ENCODE peak calls at places on chromosomes 16 and 17, in five cellular contexts. C is PC-9, T is iPS DF 6.9, R is thoracic aorta, V is HCT116. O is an unnamed sample. For H3K36me3, the result is how much of the 10 kb centered on the place peaks cover.

GRCh38 chr16:87552772-87553171 is 49.5 kb upstream of the JPH3 start:
- DNase-seq in C (peak), T (no peak), R (no peak), V (no peak), O (no peak)

GRCh38 chr17:8807070-8807550 is 7.9 kb upstream of the MFSD6L start:
- DNase-seq in C (no peak), T (no peak), R (no peak), V (no peak), O (no peak)

GRCh38 chr17:56142325-56142724 is 10.9 kb upstream of the ANKFN1 start:
- DNase-seq in C (no peak), T (no peak), R (no peak), V (no peak), O (peak)

GRCh38 chr17:61837175-61838051 is 25.9 kb downstream of the BRIP1 start:
- DNase-seq in C (peak), T (peak), R (no peak), V (peak), O (peak)

GRCh38 chr16:54879681-54880080 is 51.0 kb upstream of the IRX5 start:
- DNase-seq in C (no peak), T (no peak), R (no peak), V (no peak), O (no peak)

GRCh38 chr17:9676742-9677387 is 31.5 kb downstream of the USP43 start:
- DNase-seq in C (peak), T (no peak), R (no peak), V (peak), O (no peak)

GRCh38 chr17:77769215-77769614 is 189.3 kb upstream of the TNRC6C start:
- DNase-seq in C (no peak), T (no peak), R (no peak), V (no peak), O (no peak)

GRCh38 chr17:77728022-77728671 is 230.4 kb upstream of the TNRC6C start:
- DNase-seq in C (no peak), T (no peak), R (no peak), V (peak), O (peak)

GRCh38 chr17:6497496-6498221 is 53.4 kb downstream of the PIMREG start:
- DNase-seq in C (no peak), T (no peak), R (no peak), V (no peak), O (no peak)

GRCh38 chr17:21037117-21037803 is 5.6 kb downstream of the USP22 start:
- DNase-seq in C (no peak), T (no peak), R (no peak), V (no peak), O (no peak)

GRCh38 chr16:84907575-84907974 is 87.8 kb downstream of the CRISPLD2 start:
- DNase-seq in C (no peak), T (no peak), R (no peak), V (no peak), O (peak)

GRCh38 chr17:17205368-17206148 is 575 bp downstream of the PLD6 start:
- DNase-seq in C (peak), T (no peak), R (no peak), V (peak), O (no peak)

GRCh38 chr16:12160815-12161550 is 184.4 kb downstream of the SNX29 start:
- DNase-seq in C (no peak), T (no peak), R (no peak), V (no peak), O (no peak)

GRCh38 chr17:76500745-76501017 is 542 bp downstream of the RHBDF2 start:
- DNase-seq in C (no peak), T (no peak), R (no peak), V (no peak), O (no peak)

GRCh38 chr16:23334421-23334853 is 32.3 kb downstream of the SCNN1B start:
- DNase-seq in C (no peak), T (no peak), R (no peak), V (no peak), O (no peak)

GRCh38 chr17:76643553-76644148 is at the start of gene ST6GALNAC1:
- DNase-seq in C (peak), T (no peak), R (no peak), V (no peak), O (no peak)

GRCh38 chr17:50212121-50212843 is 10.9 kb upstream of the COL1A1 start:
- DNase-seq in C (no peak), T (no peak), R (no peak), V (no peak), O (peak)

GRCh38 chr17:56751145-56751743 is 82.5 kb downstream of the C17orf67 start:
- DNase-seq in C (no peak), T (no peak), R (no peak), V (no peak), O (no peak)

GRCh38 chr16:51430716-51431369 is 279.8 kb upstream of the SALL1 start:
- DNase-seq in C (no peak), T (no peak), R (no peak), V (no peak), O (no peak)

GRCh38 chr16:27820646-27821345 is 242.7 kb downstream of the GSG1L start:
- DNase-seq in C (no peak), T (no peak), R (no peak), V (no peak), O (no peak)

GRCh38 chr17:44109312-44109630 is 14.2 kb downstream of the HDAC5 start:
- DNase-seq in C (no peak), T (no peak), R (no peak), V (no peak), O (no peak)

GRCh38 chr16:87178977-87179376 is 138.2 kb downstream of the C16orf95 start:
- DNase-seq in C (no peak), T (no peak), R (peak), V (no peak), O (no peak)

GRCh38 chr16:88784074-88784855 is 755 bp downstream of the PIEZO1 start:
- DNase-seq in C (peak), T (no peak), R (no peak), V (no peak), O (no peak)

GRCh38 chr17:12591336-12591735 is 74.4 kb upstream of the MYOCD start:
- DNase-seq in C (no peak), T (no peak), R (no peak), V (no peak), O (no peak)

GRCh38 chr16:31467151-31467550 is 4.8 kb upstream of the TGFB1I1 start:
- DNase-seq in C (no peak), T (no peak), R (no peak), V (no peak), O (no peak)

GRCh38 chr16:11796227-11797165 is 562 bp downstream of the ZC3H7A start:
- DNase-seq in C (peak), T (no peak), R (no peak), V (no peak), O (no peak)

GRCh38 chr16:86142801-86143236 is 243.9 kb downstream of the IRF8 start:
- DNase-seq in C (no peak), T (no peak), R (no peak), V (no peak), O (no peak)

GRCh38 chr16:75250089-75250808 is 1.2 kb downstream of the BCAR1 start:
- DNase-seq in C (peak), T (no peak), R (no peak), V (no peak), O (no peak)

GRCh38 chr17:80045703-80046102 is 9.3 kb downstream of the CCDC40 start:
- DNase-seq in C (no peak), T (no peak), R (no peak), V (no peak), O (no peak)

GRCh38 chr17:28500712-28501379 is 5.3 kb upstream of the FOXN1 start:
- DNase-seq in C (no peak), T (no peak), R (no peak), V (no peak), O (no peak)

GRCh38 chr17:10201680-10202079 is 3.3 kb upstream of the GAS7 start:
- DNase-seq in C (no peak), T (no peak), R (no peak), V (no peak), O (no peak)

GRCh38 chr17:79949646-79950292 is 85.9 kb downstream of the TBC1D16 start:
- DNase-seq in C (no peak), T (peak), R (no peak), V (no peak), O (no peak)

GRCh38 chr16:87780385-87780989 is 14.7 kb upstream of the KLHDC4 start:
- DNase-seq in C (no peak), T (no peak), R (no peak), V (no peak), O (no peak)

GRCh38 chr17:77641718-77642117 is 316.8 kb upstream of the TNRC6C start:
- DNase-seq in C (no peak), T (no peak), R (no peak), V (no peak), O (no peak)

GRCh38 chr17:44830359-44831269 is 527 bp upstream of the GJC1 start:
- DNase-seq in C (peak), T (peak), R (no peak), V (no peak), O (no peak)

GRCh38 chr16:75244225-75244792 is 7.1 kb downstream of the BCAR1 start:
- DNase-seq in C (peak), T (no peak), R (no peak), V (no peak), O (no peak)

GRCh38 chr17:1005361-1005946 is 8.5 kb downstream of the TIMM22 start:
- DNase-seq in C (peak), T (no peak), R (no peak), V (no peak), O (no peak)

GRCh38 chr16:86171329-86171728 is 272.4 kb downstream of the IRF8 start:
- DNase-seq in C (no peak), T (no peak), R (no peak), V (no peak), O (no peak)

GRCh38 chr16:77745972-77746371 is 23.7 kb downstream of the NUDT7 start:
- DNase-seq in C (no peak), T (no peak), R (no peak), V (no peak), O (no peak)

GRCh38 chr17:57726838-57727237 is 18.3 kb downstream of the CCDC182 start:
- DNase-seq in C (no peak), T (no peak), R (no peak), V (no peak), O (no peak)

DNA sequence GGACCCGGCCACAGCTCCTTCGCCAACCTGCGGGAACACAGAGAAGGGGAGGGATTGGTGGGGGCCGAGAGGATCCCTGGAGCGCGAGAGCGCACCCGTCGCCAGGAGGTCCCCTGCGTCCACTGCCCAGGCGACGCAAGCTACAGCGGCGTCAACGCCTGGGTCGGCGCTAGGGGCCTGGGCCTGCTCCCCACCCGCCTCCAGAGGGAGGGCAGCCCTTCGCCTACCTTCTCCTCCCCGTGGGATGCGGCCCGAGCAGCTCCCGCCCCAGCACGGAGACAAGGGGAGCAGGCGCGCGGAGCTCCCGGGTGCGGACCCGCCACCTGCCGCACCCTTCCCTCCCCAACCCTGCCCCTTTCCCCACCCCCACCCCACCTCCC is 118.9 kb upstream of the SMURF2 start:
- DNase-seq in C (peak), T (no peak), R (no peak), V (no peak), O (no peak)
- H3K4me3 ChIP-seq in C (peak), T (peak), R (peak), V (peak), O (peak)

DNA sequence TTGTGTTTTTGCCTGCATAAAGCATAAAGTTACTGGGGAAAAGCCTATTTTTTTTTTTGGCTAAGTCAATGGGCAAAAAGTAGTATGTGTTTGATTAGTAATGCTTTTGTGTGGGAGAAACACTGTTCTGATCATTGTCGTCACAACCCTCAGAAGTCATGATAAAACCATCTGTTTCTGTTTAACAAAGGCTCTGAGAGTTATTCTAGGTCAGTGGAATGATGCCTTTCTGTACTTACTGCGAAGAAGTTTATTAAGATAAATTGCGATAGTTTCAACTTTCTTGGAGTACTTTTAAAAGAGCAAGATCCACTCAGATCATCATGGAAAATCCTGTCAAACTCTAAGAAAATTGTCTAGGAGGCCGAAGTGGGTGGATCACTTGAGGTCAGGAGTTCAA is 80.9 kb downstream of the PRKCA start:
- DNase-seq in C (no peak), T (no peak), R (no peak), V (no peak), O (peak)
- H3K36me3 ChIP-seq in C (under half), T (under half), R (under half), V (under half), O (under half)

DNA sequence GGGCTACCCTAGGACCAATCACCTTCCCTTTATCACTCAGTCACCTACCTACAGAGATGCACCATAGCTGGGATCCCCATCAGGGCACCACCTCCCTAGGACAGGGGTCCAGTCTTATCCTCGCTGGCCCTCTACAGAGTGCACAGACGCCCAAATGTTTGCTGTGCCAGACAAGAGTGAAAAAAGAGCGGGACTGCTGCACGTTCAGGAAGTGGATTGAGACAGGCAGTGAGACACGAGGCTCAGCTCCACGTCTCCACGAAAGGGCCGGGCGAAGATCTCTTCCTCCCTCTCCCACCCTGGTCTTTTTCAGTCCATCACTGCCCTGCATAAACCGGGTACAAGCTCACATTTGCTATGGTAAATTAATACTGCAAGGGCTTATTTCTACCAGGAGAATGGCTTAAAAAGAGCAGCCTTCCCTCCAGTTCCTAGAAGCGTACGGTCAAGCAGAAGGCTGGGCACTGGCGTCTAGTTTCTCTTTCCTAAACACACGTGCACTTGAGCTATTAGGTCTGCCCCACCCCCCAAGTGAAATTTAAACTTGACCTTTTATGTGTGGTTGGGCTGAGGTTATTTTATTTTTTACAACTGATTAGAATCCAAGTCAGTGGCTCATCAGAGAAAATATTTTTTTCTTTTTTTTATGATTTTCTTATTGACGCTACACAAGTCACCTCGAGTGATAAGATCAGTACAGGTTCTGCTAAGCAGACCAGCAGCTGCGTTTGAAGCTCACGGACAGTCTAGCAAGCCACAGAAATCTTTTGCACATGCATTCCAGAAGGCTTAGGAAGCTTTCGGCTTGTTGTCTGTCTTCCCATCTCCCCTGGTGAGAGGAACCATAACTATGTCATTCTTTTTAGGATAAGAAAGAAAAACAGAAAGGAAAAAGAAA is 95.3 kb downstream of the ZFHX3 start:
- DNase-seq in C (peak), T (no peak), R (no peak), V (no peak), O (peak)
- H3K4me3 ChIP-seq in C (no peak), T (no peak), R (peak), V (no peak), O (no peak)

GRCh38 chr16:16139061-16139460 is 84.2 kb downstream of the ABCC6 start:
- DNase-seq in C (no peak), T (no peak), R (no peak), V (no peak), O (no peak)
- H3K36me3 ChIP-seq in C (under half), T (under half), R (half or more), V (under half), O (under half)

O was measured in BJ.